ENCODE peak calls at places on chromosomes 5 and 9, in nine cellular contexts. E is nephron progenitor cell, U is fibroblast of pulmonary artery, B is EL, S is aorta, R is Daoy, Z is T-helper 2 cell, Y is iPS DF 6.9, F is BJ. W is an unnamed sample.

GRCh38 chr5:1246711-1247431 is 21.7 kb downstream of the SLC6A18 start:
- DNase-seq in S (no peak), R (peak), B (no peak), U (peak), Y (peak), Z (no peak), E (peak), F (no peak), W (peak)

GRCh38 chr5:132418876-132419275 is 49.4 kb downstream of the SLC22A5 start:
- DNase-seq in U (no peak), R (no peak), S (no peak), F (no peak), Z (no peak), Y (no peak), E (no peak), B (peak), W (no peak)

GRCh38 chr5:135944967-135945560 is 9.7 kb downstream of the LECT2 start:
- DNase-seq in R (peak), Z (no peak), F (peak), B (peak), E (peak), Y (no peak), S (no peak), U (peak), W (peak)

GRCh38 chr9:135828656-135829055 is 78.7 kb downstream of the CAMSAP1 start:
- DNase-seq in S (no peak), U (no peak), R (no peak), Z (no peak), Y (no peak), E (no peak), B (no peak), F (no peak), W (no peak)

GRCh38 chr9:69324549-69325401 is at the start of gene ENTREP1:
- DNase-seq in S (peak), E (peak), R (peak), Z (no peak), U (peak), F (no peak), Y (no peak), B (peak), W (no peak)

GRCh38 chr9:20693068-20693467 is 9.0 kb downstream of the FOCAD start:
- DNase-seq in E (no peak), U (peak), Z (no peak), R (no peak), S (no peak), B (no peak), Y (no peak), F (no peak), W (no peak)

GRCh38 chr5:41955432-41956024 is 30.4 kb downstream of the FBXO4 start:
- DNase-seq in U (no peak), R (no peak), E (no peak), S (no peak), B (no peak), F (no peak), Y (no peak), Z (no peak), W (no peak)

GRCh38 chr9:13279284-13280162 is at the start of gene MPDZ:
- DNase-seq in S (peak), R (peak), E (peak), U (peak), Y (no peak), Z (no peak), B (peak), F (no peak), W (no peak)

GRCh38 chr9:126499005-126499910 is 114.5 kb upstream of the LMX1B start:
- DNase-seq in S (peak), Z (peak), R (peak), B (peak), F (no peak), U (peak), Y (no peak), E (peak), W (no peak)

GRCh38 chr5:16792278-16793275 is 143.5 kb downstream of the MYO10 start:
- DNase-seq in E (no peak), U (no peak), S (no peak), Z (no peak), Y (no peak), R (no peak), F (no peak), B (no peak), W (no peak)

GRCh38 chr5:146073239-146073900 is 32.0 kb downstream of the PLAC8L1 start:
- DNase-seq in R (no peak), E (no peak), U (no peak), Y (no peak), Z (no peak), F (no peak), B (no peak), S (no peak), W (no peak)

GRCh38 chr9:125884196-125884595 is 137.0 kb downstream of the PBX3 start:
- DNase-seq in Z (no peak), R (no peak), E (no peak), B (no peak), S (no peak), U (peak), F (no peak), Y (no peak), W (no peak)

GRCh38 chr5:174056064-174056842 is 10.7 kb downstream of the NSG2 start:
- DNase-seq in E (no peak), R (no peak), U (no peak), S (no peak), F (no peak), Z (no peak), B (no peak), Y (no peak), W (no peak)

GRCh38 chr5:60280943-60281342 is 387.4 kb upstream of the PDE4D start:
- DNase-seq in B (no peak), R (no peak), F (no peak), Z (no peak), S (no peak), E (no peak), U (no peak), Y (no peak), W (no peak)

GRCh38 chr9:105416840-105417239 is 31.0 kb upstream of the FSD1L start:
- DNase-seq in R (no peak), U (no peak), Z (no peak), S (no peak), B (no peak), Y (no peak), E (no peak), F (no peak), W (no peak)

GRCh38 chr5:165076686-165077085 is 1571.3 kb downstream of the MAT2B start:
- DNase-seq in B (no peak), U (no peak), F (no peak), Z (no peak), E (no peak), Y (no peak), R (no peak), S (no peak), W (no peak)

GRCh38 chr5:88502179-88503064 is 233.8 kb upstream of the TMEM161B start:
- DNase-seq in B (peak), E (no peak), Y (no peak), S (no peak), Z (peak), F (no peak), U (no peak), R (peak), W (no peak)

GRCh38 chr5:62938927-62939326 is 360.3 kb downstream of the LRRC70 start:
- DNase-seq in Y (peak), U (peak), R (no peak), Z (no peak), E (no peak), S (no peak), F (no peak), B (peak), W (peak)

GRCh38 chr5:180090098-180090768 is 18.7 kb upstream of the RNF130 start:
- DNase-seq in F (no peak), R (peak), B (peak), Y (peak), S (peak), E (peak), Z (peak), U (peak), W (peak)

GRCh38 chr9:91346644-91347043 is 15.1 kb downstream of the AUH start:
- DNase-seq in U (peak), R (peak), E (no peak), B (no peak), S (no peak), Z (no peak), F (no peak), Y (no peak), W (no peak)

GRCh38 chr5:175609504-175609903 is 48.4 kb upstream of the HRH2 start:
- DNase-seq in B (no peak), R (no peak), Z (no peak), E (no peak), F (no peak), S (no peak), Y (no peak), U (no peak), W (no peak)

GRCh38 chr9:133142657-133143592 is 20.8 kb downstream of the GBGT1 start:
- DNase-seq in S (no peak), B (no peak), F (no peak), Y (no peak), E (no peak), R (no peak), U (no peak), Z (no peak), W (no peak)

GRCh38 chr5:143195496-143195895 is 208.0 kb downstream of the NR3C1 start:
- DNase-seq in E (no peak), F (no peak), B (no peak), Y (no peak), S (no peak), R (no peak), U (peak), Z (no peak), W (no peak)